ENCODE peak calls at places on chromosome 4, in six cellular contexts. M is hepatocyte, P is stomach, A is psoas muscle, R is colonic mucosa, G is astrocyte. B is an unnamed sample.

GRCh38 chr4:73068496-73069337 is 799 bp downstream of the COX18 start:
- DNase-seq in M (peak), P (no peak), A (no peak), R (peak), G (peak), B (peak)

GRCh38 chr4:54784188-54784671 is 126.5 kb downstream of the KIT start:
- DNase-seq in M (peak), P (peak), A (peak), R (peak), G (peak), B (peak)

GRCh38 chr4:165079476-165079875 is 25.8 kb downstream of the TRIM75 start:
- DNase-seq in M (peak), P (no peak), A (peak), R (peak), G (peak), B (peak)

GRCh38 chr4:125313497-125313896 is 1.3 kb upstream of the FAT4 start:
- DNase-seq in M (peak), P (no peak), A (no peak), R (peak), G (peak), B (peak)

GRCh38 chr4:154086247-154086646 is 297.4 kb upstream of the SFRP2 start:
- DNase-seq in M (no peak), P (no peak), A (no peak), R (no peak), G (no peak), B (no peak)

GRCh38 chr4:20754091-20754490 is 53.8 kb downstream of the PACRGL start:
- DNase-seq in M (no peak), P (no peak), A (no peak), R (no peak), G (no peak), B (no peak)

GRCh38 chr4:148203056-148203898 is 238.9 kb downstream of the NR3C2 start:
- DNase-seq in M (peak), P (peak), A (no peak), R (peak), G (no peak), B (no peak)

GRCh38 chr4:137531121-137531520 is 1.2 kb downstream of the PCDH18 start:
- DNase-seq in M (peak), P (no peak), A (no peak), R (no peak), G (no peak), B (peak)

GRCh38 chr4:34289962-34290361 is 1954.4 kb downstream of the ARAP2 start:
- DNase-seq in M (no peak), P (no peak), A (no peak), R (no peak), G (no peak), B (no peak)

GRCh38 chr4:54004463-54004862 is 59.9 kb downstream of the CHIC2 start:
- DNase-seq in M (no peak), P (no peak), A (no peak), R (no peak), G (no peak), B (no peak)

GRCh38 chr4:185847352-185848078 is 35.5 kb upstream of the SORBS2 start:
- DNase-seq in M (peak), P (no peak), A (no peak), R (peak), G (peak), B (peak)

GRCh38 chr4:92198711-92199110 is 105.1 kb upstream of the GRID2 start:
- DNase-seq in M (no peak), P (no peak), A (no peak), R (no peak), G (peak), B (peak)

GRCh38 chr4:118287691-118288090 is 65.1 kb downstream of the PRSS12 start:
- DNase-seq in M (no peak), P (no peak), A (no peak), R (no peak), G (no peak), B (peak)

GRCh38 chr4:37890501-37891220 is at the start of gene TBC1D1:
- DNase-seq in M (peak), P (peak), A (peak), R (peak), G (no peak), B (no peak)

GRCh38 chr4:4853371-4853823 is 6.1 kb upstream of the MSX1 start:
- DNase-seq in M (no peak), P (no peak), A (no peak), R (no peak), G (no peak), B (no peak)

GRCh38 chr4:148376151-148376550 is 66.1 kb downstream of the NR3C2 start:
- DNase-seq in M (peak), P (peak), A (no peak), R (peak), G (peak), B (peak)

GRCh38 chr4:88320780-88321373 is 36.5 kb upstream of the PPM1K start:
- DNase-seq in M (no peak), P (peak), A (no peak), R (peak), G (peak), B (peak)

GRCh38 chr4:76495166-76495565 is 60.1 kb downstream of the SHROOM3 start:
- DNase-seq in M (no peak), P (no peak), A (no peak), R (no peak), G (no peak), B (no peak)

GRCh38 chr4:155854597-155855226 is 11.4 kb downstream of the ASIC5 start:
- DNase-seq in M (peak), P (no peak), A (no peak), R (no peak), G (peak), B (peak)

GRCh38 chr4:84938316-84938715 is 28.2 kb downstream of the WDFY3 start:
- DNase-seq in M (no peak), P (no peak), A (no peak), R (no peak), G (peak), B (peak)

GRCh38 chr4:176927664-176928063 is 134.9 kb upstream of the VEGFC start:
- DNase-seq in M (peak), P (no peak), A (no peak), R (no peak), G (peak), B (peak)

GRCh38 chr4:55733874-55734437 is 85.6 kb upstream of the EXOC1L start:
- DNase-seq in M (peak), P (peak), A (peak), R (peak), G (peak), B (peak)

GRCh38 chr4:121154103-121154515 is 10.0 kb downstream of the TNIP3 start:
- DNase-seq in M (no peak), P (no peak), A (no peak), R (no peak), G (no peak), B (no peak)

DNA sequence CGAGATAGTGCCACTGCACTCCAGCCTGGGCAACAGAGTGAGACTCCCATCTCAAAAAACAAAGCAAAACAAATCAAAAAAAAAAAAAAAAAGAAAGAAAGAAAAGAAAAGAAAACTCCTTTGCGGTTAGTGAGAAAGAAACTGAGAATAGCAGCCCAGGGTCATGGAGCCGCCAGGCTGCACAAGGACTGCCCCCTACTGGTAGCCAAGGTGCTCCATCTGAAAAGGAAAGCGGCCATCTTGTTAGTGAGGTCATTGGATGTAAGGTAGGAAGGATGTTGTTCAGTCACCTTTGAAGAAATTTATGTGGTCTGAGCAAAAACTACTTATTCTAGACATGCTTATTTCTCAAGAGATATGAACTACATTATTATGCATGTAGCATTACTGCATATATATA is 660.6 kb upstream of the TENM3 start:
- DNase-seq in M (no peak), P (no peak), A (no peak), R (no peak), G (no peak), B (no peak)
- TF ChIP-seq CTCF in M (no peak), P (no peak), A (no peak), R (no peak), G (no peak), B (no peak)

GRCh38 chr4:175702703-175703102 is 109.4 kb downstream of the GPM6A start:
- DNase-seq in M (no peak), P (no peak), A (no peak), R (no peak), G (no peak), B (no peak)
- H3K27ac ChIP-seq in M (no peak), P (no peak), A (no peak), R (no peak), G (no peak), B (no peak)

DNA sequence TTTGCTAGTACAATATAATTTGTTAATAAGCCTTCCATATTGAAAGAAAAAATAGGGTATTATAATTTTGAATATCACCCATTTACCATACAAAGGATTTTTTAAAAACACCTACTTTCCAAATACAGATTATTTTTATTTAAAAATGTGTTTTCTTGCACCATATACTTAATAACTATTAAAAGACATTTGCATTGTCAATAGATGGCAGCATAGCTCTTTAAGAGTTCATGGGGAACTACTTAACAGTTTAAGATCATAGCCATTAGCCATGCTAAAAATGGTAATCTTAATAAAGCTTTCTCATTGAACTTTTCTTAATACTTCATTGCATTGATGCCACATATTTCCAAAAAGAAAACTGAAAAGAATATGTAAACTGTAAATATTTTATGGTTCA is 1995.9 kb downstream of the C4orf33 start:
- DNase-seq in M (peak), P (no peak), A (no peak), R (no peak), G (peak), B (peak)
- TF ChIP-seq CTCF in M (peak), P (no peak), A (no peak), R (no peak), G (peak), B (no peak)

DNA sequence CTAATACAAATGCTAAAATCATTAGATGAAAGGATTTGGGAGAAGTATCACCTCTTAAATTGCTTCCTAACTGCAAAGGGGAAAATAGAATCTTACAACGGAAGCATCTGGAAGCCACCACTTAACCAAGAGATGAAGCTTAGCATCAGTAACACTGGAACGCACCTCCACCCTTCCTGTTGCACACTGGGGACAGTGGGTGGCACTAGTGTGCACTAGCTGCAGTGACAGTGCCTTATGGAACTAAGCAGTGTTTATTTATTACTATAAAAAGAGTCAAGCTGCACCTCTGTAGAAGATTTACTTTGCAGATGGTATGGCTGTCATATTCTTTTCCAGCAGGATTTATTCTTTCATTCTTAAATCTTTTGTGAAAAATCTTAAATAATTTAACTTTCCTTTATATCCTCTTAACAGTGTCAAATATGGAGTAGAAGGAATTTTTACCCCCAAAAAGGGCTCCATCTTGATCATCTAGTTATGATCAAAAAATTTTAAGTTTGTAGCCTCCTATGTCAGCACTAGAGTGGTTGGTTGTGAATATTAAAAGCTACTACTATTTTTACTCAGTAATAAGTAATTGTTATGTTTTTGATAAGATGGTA is 76.7 kb downstream of the SCD5 start:
- DNase-seq in M (peak), P (peak), A (no peak), R (no peak), G (peak), B (peak)
- H3K27ac ChIP-seq in M (no peak), P (no peak), A (no peak), R (no peak), G (no peak), B (no peak)

GRCh38 chr4:158826057-158826456 is 57.2 kb downstream of the FNIP2 start:
- DNase-seq in M (no peak), P (no peak), A (no peak), R (no peak), G (peak), B (peak)

GRCh38 chr4:158824425-158825274 is 55.8 kb downstream of the FNIP2 start:
- DNase-seq in M (no peak), P (peak), A (peak), R (no peak), G (peak), B (peak)

GRCh38 chr4:158827475-158828085 is 58.8 kb downstream of the FNIP2 start:
- DNase-seq in M (no peak), P (no peak), A (no peak), R (no peak), G (no peak), B (no peak)

GRCh38 chr4:158826882-158827281 is 58.1 kb downstream of the FNIP2 start:
- DNase-seq in M (peak), P (peak), A (no peak), R (peak), G (peak), B (peak)

DNA sequence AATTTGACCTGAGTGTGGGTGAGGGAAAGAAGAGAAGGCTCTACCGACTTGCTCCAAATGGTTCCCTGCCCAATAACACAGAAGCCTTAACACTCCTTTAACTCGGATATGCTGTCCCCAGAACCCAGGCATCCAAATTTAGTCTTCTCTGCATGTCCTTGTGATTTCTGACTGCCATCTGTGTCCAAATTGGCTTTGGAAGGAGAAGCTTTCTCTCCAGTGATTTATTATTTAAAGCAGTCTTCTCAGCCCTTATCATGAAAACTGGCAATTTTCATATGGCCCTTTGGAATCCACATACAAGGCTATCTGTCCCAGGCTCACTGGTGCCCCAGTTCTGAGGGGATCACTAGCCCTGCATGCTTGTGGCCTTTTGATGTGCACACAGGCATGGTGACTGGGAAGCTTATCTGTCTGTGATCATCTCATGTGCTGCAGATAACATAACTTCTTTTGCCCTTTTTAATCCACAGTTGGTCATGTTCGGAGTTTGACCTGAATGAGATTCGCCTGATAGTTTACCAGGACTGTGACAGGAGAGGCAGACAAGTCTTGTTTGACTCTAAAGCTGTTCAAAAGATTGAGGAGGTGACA is 56.7 kb downstream of the FNIP2 start:
- DNase-seq in M (no peak), P (no peak), A (no peak), R (no peak), G (no peak), B (no peak)
- TF ChIP-seq CTCF in M (no peak), P (no peak), A (no peak), R (no peak), G (no peak), B (no peak)

DNA sequence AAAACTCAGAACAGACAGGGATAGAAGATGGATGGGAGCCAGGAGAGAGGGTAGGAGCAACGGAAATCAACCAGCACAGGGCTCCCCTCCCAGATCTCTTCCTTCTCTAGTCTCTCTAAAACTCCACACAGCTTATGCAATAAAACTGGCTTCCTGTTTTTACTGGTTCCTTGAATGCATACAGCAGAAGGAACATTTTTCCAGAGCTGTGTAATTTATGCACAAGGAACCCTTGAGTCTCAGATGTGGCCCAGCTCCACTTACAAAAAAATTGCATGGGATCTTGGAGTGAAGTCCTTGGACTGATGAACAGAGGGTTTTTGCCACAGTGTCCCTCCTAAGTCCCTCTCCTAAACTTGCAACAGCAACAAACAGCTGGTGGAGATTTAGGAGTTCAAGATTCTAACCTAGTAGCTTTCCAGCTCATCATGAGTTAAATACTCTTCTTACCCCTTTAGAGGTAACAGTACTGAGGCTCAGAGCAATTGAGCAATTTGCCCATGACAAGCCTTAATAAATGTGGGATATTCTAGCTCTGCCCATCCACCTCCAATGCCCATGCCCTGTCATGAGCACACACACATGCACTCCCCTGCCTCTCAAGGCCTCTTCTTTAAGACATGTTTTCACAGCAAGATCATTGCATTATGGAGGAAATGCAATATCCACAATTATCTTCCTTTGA is 18.4 kb upstream of the CC2D2A start:
- DNase-seq in M (no peak), P (no peak), A (no peak), R (no peak), G (peak), B (peak)
- H3K27ac ChIP-seq in M (peak), P (peak), A (no peak), R (no peak), G (peak), B (peak)

DNA sequence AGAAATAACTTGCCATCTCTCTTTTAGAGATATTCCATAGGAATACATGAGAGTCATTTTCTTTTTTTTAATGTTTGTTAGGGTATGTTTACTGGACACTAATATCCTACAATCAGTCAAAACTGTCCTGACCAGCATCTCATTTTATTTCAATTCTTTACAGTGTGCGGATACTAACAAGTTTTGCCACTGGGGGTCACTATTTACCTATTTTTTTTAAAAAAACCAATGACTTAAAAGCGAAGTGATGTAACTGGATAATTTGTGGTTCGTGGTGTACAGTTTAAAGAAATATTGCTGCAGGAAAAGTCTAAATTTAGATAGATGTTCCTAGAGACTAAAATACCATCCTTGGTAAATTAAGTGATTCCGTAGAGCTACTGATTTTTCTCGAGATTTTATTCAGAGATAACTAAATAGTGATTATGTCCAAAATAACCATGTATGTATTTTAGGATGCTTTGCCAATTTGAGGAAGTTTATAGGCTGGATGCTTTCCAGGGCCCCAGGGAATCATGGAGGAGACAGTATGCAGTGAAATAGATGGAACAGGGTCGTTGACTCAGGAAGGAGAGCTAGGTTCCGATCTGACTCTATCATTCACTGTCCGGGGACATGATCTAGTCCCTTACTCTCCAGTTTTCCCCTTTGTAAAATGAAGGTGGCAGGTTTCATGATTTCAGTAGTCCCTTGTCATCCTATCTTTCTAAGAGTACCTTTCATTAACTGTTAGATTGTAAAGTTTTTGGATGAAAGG is 34.0 kb upstream of the GNPDA2 start:
- DNase-seq in M (peak), P (no peak), A (no peak), R (no peak), G (peak), B (peak)
- TF ChIP-seq CTCF in M (peak), P (no peak), A (peak), R (no peak), G (peak), B (peak)

GRCh38 chr4:184805462-184806245 is 20.1 kb downstream of the ACSL1 start:
- DNase-seq in M (peak), P (peak), A (peak), R (peak), G (no peak), B (no peak)
- H3K27ac ChIP-seq in M (peak), P (peak), A (peak), R (peak), G (no peak), B (no peak)

GRCh38 chr4:144174401-144175067 is 34.0 kb upstream of the GYPA start:
- DNase-seq in M (peak), P (no peak), A (no peak), R (no peak), G (peak), B (peak)
- TF ChIP-seq CTCF in M (peak), P (no peak), A (peak), R (peak), G (peak), B (peak)

B was measured in fibroblast of lung.